ENCODE peak calls at places on chromosomes 16 and 17, in five cellular contexts. Q, M, I, O and E are unnamed samples.

GRCh38 chr17:77002103-77003045 is 134.2 kb downstream of the MGAT5B start:
- DNase-seq in I (no peak), Q (no peak), M (peak; percentile 84), O (no peak), E (no peak)

GRCh38 chr16:56689171-56689570 is 6.9 kb downstream of the MT1X start:
- DNase-seq in I (no peak), M (peak; percentile 6), O (no peak), Q (no peak), E (no peak)

GRCh38 chr17:57679356-57679755 is 65.7 kb downstream of the CCDC182 start:
- DNase-seq in O (no peak), Q (no peak), I (no peak), M (no peak), E (no peak)

GRCh38 chr17:48593126-48593829 is at the start of gene HOXB5:
- DNase-seq in M (no peak), I (no peak), Q (no peak), O (no peak), E (no peak)

GRCh38 chr16:15770107-15770506 is 86.7 kb downstream of the MYH11 start:
- DNase-seq in I (no peak), M (no peak), Q (no peak), O (no peak), E (no peak)

GRCh38 chr17:69170377-69170776 is 28.7 kb upstream of the ABCA6 start:
- DNase-seq in I (no peak), M (no peak), Q (no peak), O (no peak), E (no peak)

GRCh38 chr17:36705651-36706436 is 104.5 kb downstream of the MRM1 start:
- DNase-seq in M (peak; percentile 54), I (no peak), Q (peak; percentile 70), O (no peak), E (peak; percentile 33)

GRCh38 chr16:89446136-89446974 is 44.0 kb downstream of the ANKRD11 start:
- DNase-seq in O (no peak), Q (no peak), M (no peak), I (no peak), E (no peak)

GRCh38 chr16:68310441-68311315 is at the start of the genes PRMT7 and SLC7A6OS:
- DNase-seq in O (peak; percentile 87), M (peak; percentile 87), I (peak; percentile 94), Q (peak; percentile 90), E (peak; percentile 88)

GRCh38 chr17:3678095-3678820 is 9.6 kb downstream of the EMC6 start:
- DNase-seq in O (no peak), M (peak; percentile 25), Q (peak; percentile 78), I (peak; percentile 87), E (no peak)

GRCh38 chr17:5785867-5786509 is 201.7 kb upstream of the NLRP1 start:
- DNase-seq in M (peak; percentile 79), Q (no peak), I (no peak), O (no peak), E (no peak)

GRCh38 chr17:12047977-12048376 is 27.3 kb downstream of the MAP2K4 start:
- DNase-seq in Q (no peak), I (no peak), M (peak; percentile 37), O (no peak), E (no peak)

GRCh38 chr17:71118039-71118438 is 948.7 kb downstream of the KCNJ2 start:
- DNase-seq in M (no peak), O (no peak), Q (no peak), I (no peak), E (no peak)

GRCh38 chr17:75720656-75721462 is at the start of gene ITGB4:
- DNase-seq in M (no peak), I (peak; percentile 72), Q (peak; percentile 87), O (peak; percentile 58), E (peak; percentile 54)

GRCh38 chr17:8056232-8056975 is 17.5 kb downstream of the ALOX15B start:
- DNase-seq in O (peak; percentile 30), I (peak; percentile 45), M (peak; percentile 95), Q (peak; percentile 8), E (peak; percentile 60)

GRCh38 chr17:49549691-49550678 is 25.7 kb upstream of the NXPH3 start:
- DNase-seq in Q (no peak), O (no peak), I (no peak), M (no peak), E (no peak)

GRCh38 chr17:50272711-50273653 is 1.3 kb upstream of the TMEM92 start:
- DNase-seq in O (peak; percentile 72), M (peak; percentile 60), Q (peak; percentile 84), I (no peak), E (peak; percentile 61)

GRCh38 chr17:7290166-7290565 is 4.3 kb downstream of the YBX2 start:
- DNase-seq in I (no peak), Q (no peak), M (no peak), O (no peak), E (no peak)

GRCh38 chr16:71467810-71468209 is 5.8 kb upstream of the ZNF23 start:
- DNase-seq in M (peak; percentile 42), I (no peak), Q (peak; percentile 47), O (no peak), E (peak; percentile 36)

GRCh38 chr16:24189941-24190340 is 66.2 kb upstream of the CACNG3 start:
- DNase-seq in Q (no peak), I (no peak), M (no peak), O (no peak), E (no peak)

GRCh38 chr17:80919331-80920284 is 72.0 kb upstream of the CHMP6 start:
- DNase-seq in M (no peak), I (no peak), Q (no peak), O (no peak), E (no peak)

GRCh38 chr17:2289878-2290478 is 13.6 kb downstream of the SMG6 start:
- DNase-seq in O (no peak), M (peak; percentile 11), I (no peak), Q (no peak), E (no peak)

GRCh38 chr16:11075163-11075562 is 130.8 kb downstream of the CLEC16A start:
- DNase-seq in O (no peak), M (no peak), I (no peak), Q (no peak), E (no peak)

GRCh38 chr17:79739148-79740062 is 8.7 kb downstream of the ENPP7 start:
- DNase-seq in O (no peak), M (no peak), I (no peak), Q (no peak), E (no peak)

GRCh38 chr17:76562734-76563148 is 22.9 kb downstream of the PRCD start:
- DNase-seq in M (peak; percentile 78), I (peak; percentile 73), O (no peak), Q (no peak), E (no peak)

GRCh38 chr17:76262732-76263344 is 2.3 kb upstream of the UBALD2 start:
- DNase-seq in I (no peak), M (no peak), Q (no peak), O (no peak), E (no peak)

GRCh38 chr17:21295036-21295952 is 10.8 kb downstream of the MAP2K3 start:
- DNase-seq in M (no peak), I (no peak), Q (no peak), O (no peak), E (no peak)

GRCh38 chr16:2497116-2497630 is 16.6 kb upstream of the ATP6V0C start:
- DNase-seq in Q (no peak), M (peak; percentile 55), O (no peak), I (no peak), E (no peak)

GRCh38 chr17:45992175-45992574 is 6.9 kb upstream of the STH start:
- DNase-seq in M (no peak), Q (no peak), I (no peak), O (no peak), E (no peak)

GRCh38 chr17:65785109-65785508 is 223.7 kb upstream of the AXIN2 start:
- DNase-seq in M (peak; percentile 98), O (no peak), Q (no peak), I (no peak), E (no peak)

GRCh38 chr17:66799839-66800537 is 34.9 kb upstream of the CACNG5 start:
- DNase-seq in M (no peak), I (no peak), O (no peak), Q (no peak), E (no peak)

GRCh38 chr16:84955427-84955826 is 55.9 kb downstream of the ZDHHC7 start:
- DNase-seq in I (no peak), O (no peak), Q (no peak), M (no peak), E (no peak)
- TF ChIP-seq CTCF in I (no peak), O (no peak), Q (no peak), M (no peak), E (no peak)

GRCh38 chr16:30069575-30070462 is 4.3 kb downstream of the ALDOA start:
- DNase-seq in M (peak; percentile 25), O (no peak), Q (no peak), I (no peak), E (no peak)
- TF ChIP-seq CTCF in M (no peak), O (no peak), Q (no peak), I (no peak), E (no peak)

DNA sequence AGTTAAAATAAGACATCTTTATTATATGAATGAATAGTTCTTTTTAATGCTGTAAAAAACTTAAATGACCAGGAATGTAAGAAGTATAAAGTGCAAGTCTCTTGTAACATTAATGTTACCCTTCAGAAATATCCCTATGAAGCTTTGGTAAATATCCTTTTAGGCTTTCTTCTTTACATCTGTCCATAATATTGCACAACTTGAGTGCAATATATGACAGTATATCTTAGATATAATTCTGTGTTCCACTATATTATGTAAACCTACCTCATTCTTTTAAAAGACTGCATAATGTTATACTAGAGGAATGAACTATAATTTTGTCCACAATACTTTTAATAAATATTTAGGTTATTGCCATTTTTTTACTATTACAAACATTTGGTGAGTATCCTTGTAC is 81.1 kb downstream of the EFCAB13 start:
- DNase-seq in I (no peak), M (no peak), O (no peak), Q (no peak), E (no peak)
- TF ChIP-seq CTCF in I (no peak), M (no peak), O (no peak), Q (no peak), E (no peak)

GRCh38 chr16:53901396-53901795 is 197.4 kb downstream of the FTO start:
- DNase-seq in O (no peak), I (no peak), Q (no peak), M (no peak), E (no peak)
- TF ChIP-seq CTCF in O (no peak), I (no peak), Q (no peak), M (no peak), E (no peak)

GRCh38 chr17:55965051-55965450 is 188.2 kb upstream of the ANKFN1 start:
- DNase-seq in O (no peak), I (no peak), Q (no peak), M (no peak), E (no peak)
- TF ChIP-seq CTCF in O (no peak), I (no peak), Q (no peak), M (no peak), E (no peak)